ENCODE peak calls at places on chromosomes 4 and X, in seven cellular contexts. B is kidney epithelial cell, S is fibroblast of the aortic adventitia, P is AG09319, J is left lung, F is lower leg skin, D is GM20000. Z is an unnamed sample.
A peak's percentile ranks its signal among the peaks of the same experiment; 100 is the strongest.

GRCh38 chr4:166594326-166594946 is 639.9 kb downstream of the SPOCK3 start:
- DNase-seq in B (peak; percentile 10), S (peak; percentile 76), P (no peak), J (no peak), F (no peak), D (peak; percentile 8), Z (peak; percentile 18)

GRCh38 chr4:109113511-109113910 is 188.9 kb downstream of the COL25A1 start:
- DNase-seq in B (no peak), S (no peak), P (no peak), J (no peak), F (no peak), D (no peak), Z (no peak)

GRCh38 chr4:100312615-100313355 is 122.5 kb upstream of the DDIT4L start:
- DNase-seq in B (no peak), S (peak; percentile 5), P (no peak), J (no peak), F (no peak), D (no peak), Z (no peak)

GRCh38 chr4:24736066-24736465 is 59.3 kb upstream of the SOD3 start:
- DNase-seq in B (no peak), S (no peak), P (no peak), J (no peak), F (no peak), D (no peak), Z (no peak)

GRCh38 chrX:29090811-29091210 is 503.6 kb downstream of the IL1RAPL1 start:
- DNase-seq in B (no peak), S (peak; percentile 45), P (no peak), J (no peak), F (no peak), D (no peak), Z (no peak)

GRCh38 chr4:26030260-26030667 is 116.2 kb downstream of the SMIM20 start:
- DNase-seq in B (no peak), S (no peak), P (no peak), J (no peak), F (no peak), D (no peak), Z (no peak)

GRCh38 chrX:78011846-78012245 is 42.4 kb upstream of the PGAM4 start:
- DNase-seq in B (no peak), S (no peak), P (no peak), J (no peak), F (no peak), D (no peak), Z (no peak)

GRCh38 chrX:113422323-113422722 is 581.7 kb upstream of the AMOT start:
- DNase-seq in B (no peak), S (no peak), P (no peak), J (no peak), F (no peak), D (no peak), Z (no peak)

GRCh38 chrX:11105080-11105479 is 6.1 kb upstream of the HCCS start:
- DNase-seq in B (no peak), S (peak; percentile 65), P (no peak), J (no peak), F (no peak), D (no peak), Z (no peak)

GRCh38 chr4:160319221-160319867 is 1216.5 kb downstream of the RAPGEF2 start:
- DNase-seq in B (peak; percentile 56), S (no peak), P (no peak), J (no peak), F (no peak), D (no peak), Z (no peak)

GRCh38 chr4:924107-925096 is 7.7 kb downstream of the GAK start:
- DNase-seq in B (no peak), S (peak; percentile 59), P (no peak), J (peak; percentile 34), F (no peak), D (peak; percentile 75), Z (peak; percentile 72)

GRCh38 chrX:38342853-38343778 is 9.3 kb upstream of the OTC start:
- DNase-seq in B (no peak), S (no peak), P (no peak), J (no peak), F (no peak), D (no peak), Z (no peak)

GRCh38 chrX:11886745-11887144 is 128.7 kb downstream of the MSL3 start:
- DNase-seq in B (peak; percentile 64), S (peak; percentile 18), P (no peak), J (no peak), F (no peak), D (no peak), Z (no peak)

GRCh38 chr4:126470862-126471261 is 1156.1 kb downstream of the FAT4 start:
- DNase-seq in B (no peak), S (no peak), P (no peak), J (no peak), F (no peak), D (no peak), Z (no peak)

GRCh38 chr4:4271912-4272311 is 18.0 kb downstream of the LYAR start:
- DNase-seq in B (no peak), S (no peak), P (no peak), J (no peak), F (no peak), D (no peak), Z (no peak)

GRCh38 chr4:37451646-37452045 is 207.1 kb downstream of the NWD2 start:
- DNase-seq in B (no peak), S (no peak), P (no peak), J (no peak), F (no peak), D (no peak), Z (no peak)

GRCh38 chr4:37453004-37453360 is 208.4 kb downstream of the NWD2 start:
- DNase-seq in B (peak; percentile 70), S (peak; percentile 65), P (no peak), J (no peak), F (peak; percentile 54), D (peak; percentile 78), Z (peak; percentile 76)

GRCh38 chr4:37450309-37450708 is 205.8 kb downstream of the NWD2 start:
- DNase-seq in B (no peak), S (no peak), P (no peak), J (no peak), F (no peak), D (no peak), Z (no peak)

GRCh38 chr4:37453361-37454262 is 209.1 kb downstream of the NWD2 start:
- DNase-seq in B (no peak), S (peak; percentile 6), P (no peak), J (peak; percentile 92), F (peak; percentile 35), D (peak; percentile 65), Z (peak; percentile 64)

GRCh38 chr4:37450911-37451310 is 206.4 kb downstream of the NWD2 start:
- DNase-seq in B (no peak), S (no peak), P (no peak), J (no peak), F (no peak), D (no peak), Z (no peak)
- TF ChIP-seq CTCF in B (no peak), S (no peak), P (no peak), J (no peak), F (no peak), D (no peak), Z (no peak)

GRCh38 chrX:100654256-100654655 is 10.3 kb downstream of the SRPX2 start:
- DNase-seq in B (no peak), S (no peak), P (no peak), J (no peak), F (no peak), D (no peak), Z (no peak)
- TF ChIP-seq CTCF in B (peak; percentile 22), S (peak; percentile 9), P (peak; percentile 14), J (no peak), F (no peak), D (no peak), Z (no peak)

GRCh38 chr4:139806929-139807328 is 141.3 kb downstream of the MGST2 start:
- DNase-seq in B (no peak), S (no peak), P (no peak), J (no peak), F (no peak), D (no peak), Z (no peak)
- TF ChIP-seq CTCF in B (no peak), S (no peak), P (no peak), J (no peak), F (no peak), D (no peak), Z (no peak)

GRCh38 chr4:61924131-61924530 is 724.0 kb downstream of the ADGRL3 start:
- DNase-seq in B (no peak), S (no peak), P (no peak), J (no peak), F (no peak), D (no peak), Z (no peak)
- TF ChIP-seq CTCF in B (no peak), S (no peak), P (no peak), J (no peak), F (no peak), D (no peak), Z (no peak)

GRCh38 chrX:135309430-135309923 is at the start of gene ETDC:
- DNase-seq in B (no peak), S (no peak), P (no peak), J (no peak), F (no peak), D (no peak), Z (no peak)
- TF ChIP-seq CTCF in B (no peak), S (no peak), P (no peak), J (no peak), F (no peak), D (no peak), Z (no peak)

GRCh38 chr4:139301821-139302611 is at the start of gene NDUFC1:
- DNase-seq in B (no peak), S (peak; percentile 45), P (no peak), J (peak; percentile 82), F (peak; percentile 43), D (peak; percentile 48), Z (peak; percentile 67)
- TF ChIP-seq CTCF in B (peak; percentile 32), S (peak; percentile 34), P (no peak), J (no peak), F (no peak), D (no peak), Z (no peak)

Z was measured in GM13976.